ENCODE peak calls at places on chromosomes 6 and 20, in six cellular contexts. One of them, this sample, is unnamed.

GRCh38 chr20:17556842-17557674 is 12.8 kb upstream of the DSTN start:
- DNase-seq in HepG2: no peak
- DNase-seq in Panc1: no peak
- DNase-seq in HCT116: no peak
- DNase-seq in upper lobe of left lung: peak; percentile 47
- DNase-seq in spleen: no peak
- DNase-seq in this sample: peak; percentile 76

GRCh38 chr6:90695316-90695715 is 108.4 kb upstream of the MAP3K7 start:
- DNase-seq in HepG2: no peak
- DNase-seq in Panc1: no peak
- DNase-seq in HCT116: no peak
- DNase-seq in upper lobe of left lung: no peak
- DNase-seq in spleen: no peak
- DNase-seq in this sample: no peak

GRCh38 chr20:32959351-32960221 is 44.6 kb downstream of the SUN5 start:
- DNase-seq in HepG2: no peak
- DNase-seq in Panc1: no peak
- DNase-seq in HCT116: no peak
- DNase-seq in upper lobe of left lung: peak; percentile 36
- DNase-seq in spleen: no peak
- DNase-seq in this sample: no peak

GRCh38 chr6:149060300-149060984 is 257.1 kb upstream of the TAB2 start:
- DNase-seq in HepG2: peak; percentile 20
- DNase-seq in Panc1: no peak
- DNase-seq in HCT116: no peak
- DNase-seq in upper lobe of left lung: peak; percentile 41
- DNase-seq in spleen: peak; percentile 88
- DNase-seq in this sample: no peak

GRCh38 chr20:37556538-37556937 is 28.9 kb upstream of the BLCAP start:
- DNase-seq in HepG2: no peak
- DNase-seq in Panc1: no peak
- DNase-seq in HCT116: no peak
- DNase-seq in upper lobe of left lung: no peak
- DNase-seq in spleen: no peak
- DNase-seq in this sample: no peak

GRCh38 chr6:33502486-33502885 is 48.1 kb downstream of the ZBTB9 start:
- DNase-seq in HepG2: no peak
- DNase-seq in Panc1: no peak
- DNase-seq in HCT116: no peak
- DNase-seq in upper lobe of left lung: peak; percentile 71
- DNase-seq in spleen: no peak
- DNase-seq in this sample: no peak

GRCh38 chr20:59705651-59706101 is 101.3 kb downstream of the PHACTR3 start:
- DNase-seq in HepG2: no peak
- DNase-seq in Panc1: no peak
- DNase-seq in HCT116: no peak
- DNase-seq in upper lobe of left lung: no peak
- DNase-seq in spleen: no peak
- DNase-seq in this sample: no peak

GRCh38 chr20:59044796-59045195 is 2.2 kb upstream of the PRELID3B start:
- DNase-seq in HepG2: no peak
- DNase-seq in Panc1: no peak
- DNase-seq in HCT116: no peak
- DNase-seq in upper lobe of left lung: no peak
- DNase-seq in spleen: no peak
- DNase-seq in this sample: no peak

GRCh38 chr20:49866051-49866450 is 49.3 kb downstream of the SPATA2 start:
- DNase-seq in HepG2: no peak
- DNase-seq in Panc1: no peak
- DNase-seq in HCT116: no peak
- DNase-seq in upper lobe of left lung: no peak
- DNase-seq in spleen: no peak
- DNase-seq in this sample: no peak

GRCh38 chr20:4165984-4166725 is 150.8 kb upstream of the RNF24 start:
- DNase-seq in HepG2: no peak
- DNase-seq in Panc1: no peak
- DNase-seq in HCT116: no peak
- DNase-seq in upper lobe of left lung: no peak
- DNase-seq in spleen: no peak
- DNase-seq in this sample: no peak

GRCh38 chr6:139521338-139521737 is 146.9 kb upstream of the CITED2 start:
- DNase-seq in HepG2: no peak
- DNase-seq in Panc1: no peak
- DNase-seq in HCT116: no peak
- DNase-seq in upper lobe of left lung: no peak
- DNase-seq in spleen: no peak
- DNase-seq in this sample: no peak

GRCh38 chr6:87700729-87701675 is 1.0 kb downstream of the AKIRIN2 start:
- DNase-seq in HepG2: peak; percentile 73
- DNase-seq in Panc1: no peak
- DNase-seq in HCT116: no peak
- DNase-seq in upper lobe of left lung: peak; percentile 90
- DNase-seq in spleen: peak; percentile 92
- DNase-seq in this sample: no peak

GRCh38 chr6:156832166-156832743 is 55.1 kb downstream of the ARID1B start:
- DNase-seq in HepG2: no peak
- DNase-seq in Panc1: no peak
- DNase-seq in HCT116: peak; percentile 16
- DNase-seq in upper lobe of left lung: no peak
- DNase-seq in spleen: no peak
- DNase-seq in this sample: no peak

GRCh38 chr6:77040566-77041195 is 422.6 kb downstream of the HTR1B start:
- DNase-seq in HepG2: no peak
- DNase-seq in Panc1: no peak
- DNase-seq in HCT116: no peak
- DNase-seq in upper lobe of left lung: no peak
- DNase-seq in spleen: no peak
- DNase-seq in this sample: no peak

GRCh38 chr6:106316376-106316769 is 9.2 kb downstream of the ATG5 start:
- DNase-seq in HepG2: no peak
- DNase-seq in Panc1: no peak
- DNase-seq in HCT116: no peak
- DNase-seq in upper lobe of left lung: no peak
- DNase-seq in spleen: no peak
- DNase-seq in this sample: no peak

GRCh38 chr20:58038123-58038654 is 190.3 kb downstream of the ANKRD60 start:
- DNase-seq in HepG2: no peak
- DNase-seq in Panc1: no peak
- DNase-seq in HCT116: no peak
- DNase-seq in upper lobe of left lung: no peak
- DNase-seq in spleen: peak; percentile 39
- DNase-seq in this sample: no peak

GRCh38 chr6:8108031-8108660 is 5.8 kb upstream of the EEF1E1 start:
- DNase-seq in HepG2: peak; percentile 93
- DNase-seq in Panc1: peak; percentile 79
- DNase-seq in HCT116: peak; percentile 27
- DNase-seq in upper lobe of left lung: no peak
- DNase-seq in spleen: no peak
- DNase-seq in this sample: no peak

GRCh38 chr20:37567331-37567665 is 39.6 kb upstream of the BLCAP start:
- DNase-seq in HepG2: no peak
- DNase-seq in Panc1: no peak
- DNase-seq in HCT116: no peak
- DNase-seq in upper lobe of left lung: no peak
- DNase-seq in spleen: no peak
- DNase-seq in this sample: no peak

GRCh38 chr6:90411292-90411781 is 114.7 kb upstream of the BACH2 start:
- DNase-seq in HepG2: no peak
- DNase-seq in Panc1: no peak
- DNase-seq in HCT116: peak; percentile 71
- DNase-seq in upper lobe of left lung: no peak
- DNase-seq in spleen: no peak
- DNase-seq in this sample: peak; percentile 59

GRCh38 chr6:72554203-72554564 is 67.7 kb upstream of the KCNQ5 start:
- DNase-seq in HepG2: no peak
- DNase-seq in Panc1: peak; percentile 68
- DNase-seq in HCT116: no peak
- DNase-seq in upper lobe of left lung: no peak
- DNase-seq in spleen: no peak
- DNase-seq in this sample: no peak

GRCh38 chr6:102229271-102229670 is 835.8 kb downstream of the GRIK2 start:
- DNase-seq in HepG2: no peak
- DNase-seq in Panc1: no peak
- DNase-seq in HCT116: no peak
- DNase-seq in upper lobe of left lung: no peak
- DNase-seq in spleen: no peak
- DNase-seq in this sample: no peak

GRCh38 chr20:6241591-6241990 is 118.8 kb upstream of the FERMT1 start:
- DNase-seq in HepG2: no peak
- DNase-seq in Panc1: no peak
- DNase-seq in HCT116: no peak
- DNase-seq in upper lobe of left lung: no peak
- DNase-seq in spleen: no peak
- DNase-seq in this sample: no peak

GRCh38 chr20:49169547-49169946 is 18.6 kb downstream of the STAU1 start:
- DNase-seq in HepG2: no peak
- DNase-seq in Panc1: no peak
- DNase-seq in HCT116: no peak
- DNase-seq in upper lobe of left lung: no peak
- DNase-seq in spleen: no peak
- DNase-seq in this sample: no peak

GRCh38 chr6:97963148-97963680 is 680.2 kb upstream of the MMS22L start:
- DNase-seq in HepG2: no peak
- DNase-seq in Panc1: no peak
- DNase-seq in HCT116: no peak
- DNase-seq in upper lobe of left lung: no peak
- DNase-seq in spleen: no peak
- DNase-seq in this sample: no peak

GRCh38 chr6:170011233-170012142 is 260.1 kb downstream of the ERMARD start:
- DNase-seq in HepG2: no peak
- DNase-seq in Panc1: no peak
- DNase-seq in HCT116: no peak
- DNase-seq in upper lobe of left lung: peak; percentile 85
- DNase-seq in spleen: no peak
- DNase-seq in this sample: no peak

GRCh38 chr6:15518878-15519277 is 143.9 kb downstream of the DTNBP1 start:
- DNase-seq in HepG2: no peak
- DNase-seq in Panc1: no peak
- DNase-seq in HCT116: no peak
- DNase-seq in upper lobe of left lung: no peak
- DNase-seq in spleen: peak; percentile 71
- DNase-seq in this sample: no peak

DNA sequence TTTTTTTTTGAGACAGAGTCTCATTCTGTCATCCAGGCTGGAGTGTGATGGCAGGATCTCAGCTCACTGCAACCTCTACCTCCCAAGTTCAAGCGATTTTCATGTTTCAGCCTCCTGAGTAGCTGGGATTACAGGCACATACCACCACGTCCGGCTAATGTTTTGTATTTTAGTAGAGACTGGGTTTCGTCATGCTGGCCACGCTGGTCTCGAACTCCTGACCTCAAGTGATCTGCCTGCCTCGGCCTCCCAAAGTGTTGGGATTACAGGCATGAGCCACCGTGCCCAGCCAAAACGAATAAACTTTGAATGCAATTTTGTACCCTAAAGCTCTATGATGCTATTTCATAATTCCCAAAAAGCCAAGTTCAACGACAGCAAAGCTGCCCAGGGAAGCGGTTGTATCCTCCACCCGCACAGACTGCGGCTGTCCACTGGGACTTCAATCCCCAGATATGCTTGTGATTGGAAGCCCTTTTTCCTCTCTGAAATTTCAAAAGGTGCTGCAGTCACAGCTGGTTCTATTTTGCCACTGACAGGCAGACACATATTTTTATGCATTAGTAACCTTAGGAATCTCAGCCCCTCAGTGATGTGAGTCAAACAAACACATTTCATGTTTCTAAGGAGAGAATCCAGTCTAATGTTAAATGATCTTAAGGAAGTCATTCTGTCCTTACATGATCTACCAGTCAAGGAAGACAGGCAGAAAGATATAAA is 8.7 kb upstream of the RAMACL start:
- DNase-seq in HepG2: no peak
- DNase-seq in Panc1: no peak
- DNase-seq in HCT116: no peak
- DNase-seq in upper lobe of left lung: no peak
- DNase-seq in spleen: no peak
- DNase-seq in this sample: no peak
- TF ChIP-seq POLR2AphosphoS5 in HepG2: no peak
- TF ChIP-seq POLR2AphosphoS5 in Panc1: no peak
- TF ChIP-seq POLR2AphosphoS5 in HCT116: no peak
- TF ChIP-seq POLR2AphosphoS5 in upper lobe of left lung: no peak
- TF ChIP-seq POLR2AphosphoS5 in spleen: no peak
- TF ChIP-seq POLR2AphosphoS5 in this sample: no peak

DNA sequence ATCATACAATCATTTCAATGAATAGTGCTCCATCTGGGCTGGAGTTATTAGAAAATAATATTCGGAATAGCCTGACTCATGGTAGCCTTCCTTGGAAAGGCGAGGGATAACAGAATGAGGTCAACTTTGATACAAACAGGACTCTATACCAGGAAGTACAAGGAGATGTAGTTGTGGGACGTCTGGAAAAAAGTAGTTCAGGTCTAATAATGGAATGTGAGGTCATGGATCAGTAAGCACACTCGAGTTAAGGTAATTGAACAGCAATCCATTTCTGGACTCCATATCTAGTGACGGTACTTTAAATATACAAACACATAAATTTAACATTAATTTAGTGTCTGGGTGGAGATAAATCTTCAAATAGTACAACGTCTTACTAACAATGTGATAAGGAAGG is 1204.0 kb upstream of the ADGRB3 start:
- DNase-seq in HepG2: no peak
- DNase-seq in Panc1: no peak
- DNase-seq in HCT116: no peak
- DNase-seq in upper lobe of left lung: no peak
- DNase-seq in spleen: no peak
- DNase-seq in this sample: no peak
- TF ChIP-seq POLR2AphosphoS5 in HepG2: no peak
- TF ChIP-seq POLR2AphosphoS5 in Panc1: no peak
- TF ChIP-seq POLR2AphosphoS5 in HCT116: no peak
- TF ChIP-seq POLR2AphosphoS5 in upper lobe of left lung: no peak
- TF ChIP-seq POLR2AphosphoS5 in spleen: no peak
- TF ChIP-seq POLR2AphosphoS5 in this sample: no peak

GRCh38 chr6:6008648-6009421 is 2.1 kb upstream of the NRN1 start:
- DNase-seq in HepG2: peak; percentile 23
- DNase-seq in Panc1: no peak
- DNase-seq in HCT116: peak; percentile 36
- DNase-seq in upper lobe of left lung: peak; percentile 91
- DNase-seq in spleen: peak; percentile 88
- DNase-seq in this sample: peak; percentile 40
- TF ChIP-seq POLR2AphosphoS5 in HepG2: no peak
- TF ChIP-seq POLR2AphosphoS5 in Panc1: no peak
- TF ChIP-seq POLR2AphosphoS5 in HCT116: peak; percentile 64
- TF ChIP-seq POLR2AphosphoS5 in upper lobe of left lung: no peak
- TF ChIP-seq POLR2AphosphoS5 in spleen: peak; percentile 81
- TF ChIP-seq POLR2AphosphoS5 in this sample: no peak

GRCh38 chr6:152749336-152749735 is 1.3 kb upstream of the VIP start:
- DNase-seq in HepG2: no peak
- DNase-seq in Panc1: no peak
- DNase-seq in HCT116: no peak
- DNase-seq in upper lobe of left lung: no peak
- DNase-seq in spleen: no peak
- DNase-seq in this sample: no peak
- TF ChIP-seq POLR2AphosphoS5 in HepG2: no peak
- TF ChIP-seq POLR2AphosphoS5 in Panc1: no peak
- TF ChIP-seq POLR2AphosphoS5 in HCT116: no peak
- TF ChIP-seq POLR2AphosphoS5 in upper lobe of left lung: no peak
- TF ChIP-seq POLR2AphosphoS5 in spleen: no peak
- TF ChIP-seq POLR2AphosphoS5 in this sample: no peak

This sample was measured in stomach.